ENCODE peak calls at places on chromosomes 2 and 18, in five cellular contexts. I is A549, V is K562, D is HepG2, Z is GM12878. A is an unnamed sample.

GRCh38 chr2:74602553-74603281 is 45.4 kb downstream of the M1AP start:
- DNase-seq in I (no peak), V (no peak), D (no peak), Z (no peak), A (no peak)

GRCh38 chr2:218033208-218033589 is 30.4 kb upstream of the TNS1 start:
- DNase-seq in I (no peak), V (no peak), D (no peak), Z (no peak), A (no peak)

GRCh38 chr2:241814571-241815476 is 5.8 kb downstream of the NEU4 start:
- DNase-seq in I (no peak), V (no peak), D (no peak), Z (no peak), A (no peak)

GRCh38 chr2:232937278-232937906 is 67.3 kb downstream of the SNORC start:
- DNase-seq in I (peak; percentile 55), V (peak; percentile 63), D (peak; percentile 68), Z (no peak), A (no peak)

GRCh38 chr2:234996467-234997270 is 44.9 kb downstream of the SH3BP4 start:
- DNase-seq in I (peak; percentile 47), V (no peak), D (peak; percentile 86), Z (no peak), A (peak; percentile 80)

GRCh38 chr18:13136689-13137040 is 81.9 kb upstream of the LDLRAD4 start:
- DNase-seq in I (no peak), V (no peak), D (no peak), Z (no peak), A (peak; percentile 54)

GRCh38 chr2:237915576-237915975 is 51.2 kb upstream of the UBE2F start:
- DNase-seq in I (no peak), V (no peak), D (no peak), Z (no peak), A (no peak)

GRCh38 chr2:52145005-52145404 is 1113.1 kb upstream of the NRXN1 start:
- DNase-seq in I (no peak), V (no peak), D (no peak), Z (no peak), A (no peak)

GRCh38 chr2:14189929-14190328 is 442.6 kb upstream of the LRATD1 start:
- DNase-seq in I (no peak), V (no peak), D (no peak), Z (no peak), A (no peak)

GRCh38 chr18:10926565-10927194 is 222.7 kb downstream of the PIEZO2 start:
- DNase-seq in I (no peak), V (no peak), D (no peak), Z (peak; percentile 47), A (no peak)

GRCh38 chr2:121771976-121772742 is 16.7 kb downstream of the TSN start:
- DNase-seq in I (no peak), V (no peak), D (peak; percentile 28), Z (no peak), A (no peak)

GRCh38 chr18:46915800-46916550 is 1.3 kb downstream of the PIAS2 start:
- DNase-seq in I (no peak), V (peak; percentile 11), D (no peak), Z (no peak), A (no peak)

GRCh38 chr18:59229191-59229590 is 9.2 kb downstream of the GRP start:
- DNase-seq in I (no peak), V (no peak), D (no peak), Z (no peak), A (no peak)

GRCh38 chr2:234670052-234670451 is 173.2 kb upstream of the ARL4C start:
- DNase-seq in I (no peak), V (no peak), D (no peak), Z (no peak), A (no peak)

GRCh38 chr18:46051731-46052461 is 20.2 kb downstream of the PSTPIP2 start:
- DNase-seq in I (no peak), V (no peak), D (peak; percentile 98), Z (no peak), A (no peak)

GRCh38 chr2:45168731-45169338 is 159.6 kb upstream of the SIX2 start:
- DNase-seq in I (peak; percentile 75), V (no peak), D (no peak), Z (no peak), A (peak; percentile 43)

GRCh38 chr18:37588289-37588688 is 22.7 kb upstream of the CELF4 start:
- DNase-seq in I (no peak), V (no peak), D (no peak), Z (no peak), A (no peak)

GRCh38 chr2:159855153-159856140 is 57.4 kb upstream of the CD302 start:
- DNase-seq in I (no peak), V (no peak), D (no peak), Z (no peak), A (no peak)
- TF ChIP-seq ESRRA in I (no peak), V (no peak), D (no peak), Z (no peak), A (no peak)

DNA sequence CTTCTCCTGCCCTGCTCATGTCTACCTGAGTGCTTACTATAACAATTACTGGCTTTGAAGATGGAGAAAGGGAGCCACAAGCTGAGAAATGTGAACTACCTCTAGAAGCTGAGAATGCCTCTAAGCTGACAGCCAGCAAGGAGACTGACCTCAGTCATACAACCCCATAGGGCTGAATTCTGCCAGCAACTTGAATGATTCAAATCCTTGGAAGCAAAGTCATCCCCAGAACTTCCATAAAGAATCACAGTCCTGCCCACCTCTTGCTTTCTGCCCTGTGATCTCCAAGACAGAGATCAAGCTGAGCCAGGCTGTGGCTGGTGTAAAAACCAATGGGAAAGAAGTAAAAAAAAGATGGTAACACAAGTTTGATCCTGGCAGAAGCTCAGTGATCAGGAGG is 288.2 kb upstream of the SPHKAP start:
- DNase-seq in I (no peak), V (no peak), D (no peak), Z (no peak), A (no peak)
- TF ChIP-seq ESRRA in I (no peak), V (no peak), D (no peak), Z (no peak), A (no peak)

DNA sequence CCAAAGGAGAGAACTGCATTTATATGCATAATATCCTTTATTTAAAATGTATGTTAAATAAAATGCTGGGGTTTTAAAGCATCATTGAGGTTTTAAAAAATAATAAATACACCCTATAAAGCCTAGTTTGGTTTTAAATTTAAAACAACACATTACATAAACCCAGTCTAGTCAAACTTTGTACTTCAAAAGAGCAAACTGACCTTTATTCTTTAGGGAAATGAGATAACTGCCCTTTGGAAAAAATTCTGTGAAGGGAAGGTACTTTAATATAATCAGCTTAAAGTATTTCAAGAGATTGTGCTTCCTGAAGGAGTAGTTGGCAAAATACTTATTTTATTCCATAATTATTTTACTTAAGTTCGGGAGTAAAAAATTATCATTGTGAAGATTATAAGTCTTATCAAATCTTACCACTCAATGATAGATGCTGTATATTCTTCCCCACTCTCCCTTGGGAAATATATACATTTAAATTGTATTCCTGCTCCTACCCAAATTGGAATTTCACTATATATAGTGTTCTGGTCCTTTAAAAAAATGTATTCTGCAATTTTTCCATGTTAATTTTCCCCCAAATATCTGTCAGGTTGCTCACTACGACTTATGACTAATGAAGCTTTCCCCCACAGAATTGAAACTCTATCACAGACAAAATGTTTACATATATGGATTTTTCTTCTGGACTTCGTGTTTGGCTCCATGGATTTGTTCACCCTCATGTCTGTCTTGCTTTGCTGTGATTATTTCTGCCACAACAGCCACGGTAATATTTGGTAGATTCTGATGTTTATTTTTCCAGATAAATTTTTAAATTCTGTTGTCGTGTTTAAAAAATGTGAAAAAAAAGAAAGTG is 42.1 kb downstream of the ZC3H6 start:
- DNase-seq in I (no peak), V (no peak), D (peak; percentile 62), Z (no peak), A (no peak)
- TF ChIP-seq ESRRA in I (no peak), V (no peak), D (no peak), Z (no peak), A (no peak)

DNA sequence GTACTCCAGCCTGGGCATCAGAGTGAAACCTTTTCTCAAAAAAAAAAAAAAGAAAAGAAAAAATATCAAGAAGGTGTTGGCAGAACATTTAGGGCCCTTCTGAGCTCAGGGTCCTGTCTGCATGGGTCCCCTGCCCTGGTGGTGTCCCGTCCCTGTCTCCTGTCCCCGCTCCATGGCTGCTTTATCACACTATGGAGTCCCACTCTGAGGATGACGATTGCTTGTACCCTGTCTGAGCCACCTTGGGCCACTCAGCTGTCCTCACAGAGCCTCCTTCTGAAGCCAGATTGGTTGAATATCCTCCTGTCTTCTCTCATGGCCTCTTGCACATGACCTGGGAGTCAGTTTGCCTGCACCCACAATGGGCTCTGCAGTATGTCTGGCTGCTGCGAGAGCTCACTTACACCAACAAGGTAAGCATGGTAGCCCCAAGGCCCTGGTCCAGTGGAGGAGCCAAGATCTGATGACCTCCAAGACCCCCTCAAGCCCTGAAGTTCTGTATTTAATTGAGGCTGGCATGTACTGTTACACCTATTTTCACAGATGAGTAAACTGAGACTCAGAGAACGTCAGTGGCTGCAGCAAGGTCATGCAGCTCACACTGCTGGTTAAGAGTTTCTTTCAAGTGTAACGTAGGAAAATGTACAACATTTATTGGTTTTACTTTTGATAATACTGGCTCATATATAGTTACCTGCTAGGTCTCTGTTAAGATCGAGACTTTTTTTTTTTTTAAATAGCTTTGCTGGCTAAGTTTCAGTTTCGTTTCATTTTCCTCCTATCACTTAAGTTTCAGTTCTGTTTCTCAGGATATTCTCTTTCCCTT is 16.9 kb upstream of the ZCCHC2 start:
- DNase-seq in I (no peak), V (no peak), D (no peak), Z (peak; percentile 78), A (no peak)
- TF ChIP-seq ESRRA in I (no peak), V (peak; percentile 73), D (no peak), Z (peak; percentile 40), A (no peak)

GRCh38 chr18:79503891-79504475 is 108.3 kb downstream of the NFATC1 start:
- DNase-seq in I (no peak), V (peak; percentile 29), D (no peak), Z (no peak), A (no peak)

GRCh38 chr18:79501006-79501405 is 105.3 kb downstream of the NFATC1 start:
- DNase-seq in I (no peak), V (no peak), D (no peak), Z (no peak), A (no peak)

GRCh38 chr18:79506191-79507075 is 110.7 kb downstream of the NFATC1 start:
- DNase-seq in I (no peak), V (no peak), D (no peak), Z (no peak), A (no peak)

GRCh38 chr18:79503406-79503805 is 107.7 kb downstream of the NFATC1 start:
- DNase-seq in I (no peak), V (no peak), D (no peak), Z (no peak), A (no peak)

DNA sequence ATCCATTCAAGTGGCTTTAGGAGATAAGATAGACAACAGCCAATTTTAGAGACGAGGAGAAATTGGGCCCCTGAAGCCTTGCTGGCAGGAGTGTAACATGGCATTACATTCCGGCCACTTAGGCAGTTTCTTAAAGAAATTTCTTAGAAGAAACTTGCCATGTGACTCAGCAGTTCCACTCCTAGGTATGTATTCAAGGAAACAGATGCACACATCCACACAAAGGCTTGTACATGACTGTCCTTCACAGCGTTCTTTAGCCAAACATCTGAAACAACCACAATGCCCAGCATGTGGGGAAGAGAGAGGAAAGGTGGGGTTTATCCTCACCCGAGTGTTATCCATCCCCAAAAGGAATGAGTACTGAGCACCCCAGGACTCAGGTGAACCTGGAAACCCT is 107.1 kb downstream of the NFATC1 start:
- DNase-seq in I (no peak), V (peak; percentile 32), D (no peak), Z (no peak), A (no peak)
- TF ChIP-seq ESRRA in I (no peak), V (no peak), D (no peak), Z (no peak), A (no peak)